ENCODE peak calls at places on chromosomes 16 and 17, in six cellular contexts. L, G, Q, O, A and U are unnamed samples. For H3K27me3 and H3K36me3, the result is how much of the 10 kb centered on the place peaks cover.

GRCh38 chr17:43940630-43941029 is 1.6 kb downstream of the PPY start:
- DNase-seq in L (no peak), O (no peak), A (peak), G (no peak), Q (no peak), U (no peak)

GRCh38 chr16:46688101-46688656 is 799 bp downstream of the VPS35 start:
- DNase-seq in O (no peak), G (no peak), Q (no peak), A (no peak), L (peak), U (no peak)

GRCh38 chr17:75535119-75535537 is 9.6 kb downstream of the LLGL2 start:
- DNase-seq in L (no peak), O (peak), G (no peak), Q (peak), A (peak), U (no peak)

GRCh38 chr16:27237229-27238015 is 31.1 kb downstream of the NSMCE1 start:
- DNase-seq in Q (no peak), G (no peak), O (peak), A (peak), L (peak), U (no peak)

GRCh38 chr17:36553459-36553858 is 8.7 kb downstream of the GGNBP2 start:
- DNase-seq in L (no peak), Q (no peak), A (no peak), G (no peak), O (no peak), U (no peak)

GRCh38 chr17:17691468-17692263 is 10.4 kb downstream of the RAI1 start:
- DNase-seq in O (peak), L (peak), G (no peak), Q (no peak), A (no peak), U (no peak)

GRCh38 chr17:30961213-30962188 is 9.3 kb upstream of the RNF135 start:
- DNase-seq in Q (no peak), G (peak), A (peak), O (no peak), L (no peak), U (no peak)

GRCh38 chr17:50514936-50515702 is 6.9 kb downstream of the MYCBPAP start:
- DNase-seq in G (no peak), A (no peak), Q (peak), L (no peak), O (no peak), U (no peak)

GRCh38 chr17:71023631-71024030 is 854.3 kb downstream of the KCNJ2 start:
- DNase-seq in G (peak), O (no peak), A (no peak), Q (no peak), L (no peak), U (no peak)

GRCh38 chr17:78131172-78132085 is 858 bp downstream of the TMC8 start:
- DNase-seq in O (peak), L (no peak), Q (peak), G (no peak), A (peak), U (no peak)

GRCh38 chr16:85301171-85301690 is 189.0 kb upstream of the CIBAR2 start:
- DNase-seq in O (no peak), L (no peak), A (no peak), Q (no peak), G (no peak), U (no peak)

GRCh38 chr17:79928502-79929256 is 89.4 kb upstream of the CBX4 start:
- DNase-seq in L (no peak), G (no peak), A (no peak), O (no peak), Q (no peak), U (no peak)

GRCh38 chr16:76190480-76190879 is 86.7 kb upstream of the CNTNAP4 start:
- DNase-seq in A (no peak), Q (no peak), L (no peak), G (no peak), O (no peak), U (no peak)

DNA sequence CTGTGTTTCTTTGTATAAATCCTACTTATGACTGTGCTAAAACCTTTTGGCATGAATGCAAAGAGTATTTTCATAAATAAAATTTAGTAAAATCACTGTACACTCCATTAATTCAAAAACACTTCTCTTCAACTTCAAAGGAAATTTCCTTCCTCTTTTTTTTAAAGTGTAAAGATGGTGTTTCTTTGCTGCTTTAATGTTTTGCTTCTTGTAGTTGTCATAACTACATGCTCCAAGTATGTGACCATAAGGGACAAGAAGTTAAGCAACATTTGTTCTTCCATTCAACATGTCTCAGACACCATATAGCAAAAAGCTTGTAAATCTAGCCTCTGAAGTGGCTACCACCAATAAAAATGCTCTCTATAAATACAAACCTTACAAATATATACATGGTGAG is 71.8 kb downstream of the SKAP1 start:
- DNase-seq in L (no peak), A (no peak), Q (no peak), O (no peak), G (no peak), U (no peak)
- H3K27me3 ChIP-seq in L (under half), A (under half), Q (under half), O (under half), G (under half), U (under half)

GRCh38 chr16:3137267-3137666 is 2.4 kb downstream of the ZNF213 start:
- DNase-seq in Q (no peak), G (no peak), O (no peak), A (no peak), L (no peak), U (no peak)
- H3K36me3 ChIP-seq in Q (under half), G (under half), O (under half), A (under half), L (half or more), U (under half)

GRCh38 chr17:2028737-2029136 is 1.2 kb upstream of the DPH1 start:
- DNase-seq in Q (no peak), L (no peak), G (no peak), A (no peak), O (no peak), U (no peak)

GRCh38 chr17:2025622-2026309 is 632 bp upstream of the RTN4RL1 start:
- DNase-seq in O (no peak), G (no peak), A (peak), L (peak), Q (peak), U (no peak)

GRCh38 chr17:2028234-2028614 is 1.7 kb upstream of the DPH1 start:
- DNase-seq in G (no peak), Q (no peak), A (no peak), L (no peak), O (no peak), U (no peak)

GRCh38 chr17:2025220-2025621 is at the start of gene RTN4RL1:
- DNase-seq in A (peak), O (peak), L (peak), G (no peak), Q (peak), U (no peak)

DNA sequence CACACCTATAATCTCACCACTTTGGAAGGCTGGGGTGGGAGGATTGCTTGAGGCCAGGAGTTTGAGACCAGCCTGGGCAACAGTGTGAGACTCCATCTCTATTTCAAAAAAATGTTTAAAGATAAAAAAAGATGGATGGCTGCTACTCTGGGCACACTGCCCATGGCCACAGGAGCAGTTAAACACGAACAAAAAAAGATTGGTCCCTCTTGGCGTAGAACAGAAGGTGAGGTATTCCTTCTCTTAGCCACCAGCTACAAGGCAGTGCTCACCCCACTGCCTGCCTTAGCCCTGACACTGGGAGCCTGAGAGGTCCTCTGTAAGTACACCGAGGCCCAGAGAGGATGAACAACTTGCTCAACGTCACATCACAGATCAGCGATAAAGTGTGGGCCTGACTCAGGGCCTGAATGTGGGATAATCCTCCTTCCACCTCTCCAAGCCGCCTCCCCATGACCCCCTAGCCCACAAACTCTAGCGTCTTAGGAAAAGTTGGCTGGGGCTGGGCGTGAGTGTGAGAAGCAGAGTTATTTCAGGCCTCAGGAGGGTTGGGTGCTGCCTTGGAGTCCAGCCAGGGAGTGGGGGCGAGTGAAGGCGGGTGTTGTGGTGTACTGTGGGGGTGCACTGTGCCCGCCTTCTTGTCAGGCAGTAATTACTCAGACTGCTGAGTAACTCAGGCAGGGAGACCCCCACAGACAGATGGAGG is 2.3 kb upstream of the DPH1 start:
- DNase-seq in A (no peak), Q (no peak), G (no peak), L (no peak), O (no peak), U (no peak)
- H3K27me3 ChIP-seq in A (half or more), Q (under half), G (under half), L (under half), O (under half), U (under half)

DNA sequence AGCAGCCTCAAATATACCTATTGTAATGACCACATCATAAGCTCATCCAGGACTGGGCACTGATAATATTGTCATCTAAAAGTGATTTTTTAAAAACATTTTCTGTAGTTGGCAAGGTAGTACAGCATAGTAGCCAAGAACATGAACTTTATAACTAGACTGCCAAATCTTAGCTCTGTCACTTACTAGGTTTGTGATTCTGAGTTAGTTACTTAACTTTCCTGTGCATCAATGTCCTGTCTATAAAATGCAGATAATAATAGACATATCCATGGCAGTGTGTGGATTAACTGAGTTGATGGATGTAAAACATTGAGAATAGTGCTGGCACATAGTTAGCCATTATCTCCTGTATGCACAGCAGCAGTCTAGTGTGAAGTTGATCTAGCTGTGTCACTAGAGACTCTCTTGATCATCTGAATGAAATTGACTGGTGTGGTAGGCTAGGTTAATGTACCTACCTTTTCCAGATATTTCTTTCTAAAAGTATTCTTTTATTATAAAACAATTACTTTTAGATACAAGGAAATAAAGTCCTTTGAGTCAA is 101.5 kb downstream of the STXBP4 start:
- DNase-seq in G (no peak), L (no peak), O (no peak), A (no peak), Q (no peak), U (no peak)
- H3K36me3 ChIP-seq in G (under half), L (under half), O (under half), A (under half), Q (under half), U (under half)

GRCh38 chr17:48676963-48677558 is 45.3 kb downstream of the PRAC1 start:
- DNase-seq in A (no peak), Q (no peak), G (no peak), L (no peak), O (no peak), U (no peak)

GRCh38 chr17:48672340-48672739 is 46.2 kb upstream of the HOXB9 start:
- DNase-seq in L (no peak), G (no peak), A (no peak), O (no peak), Q (no peak), U (no peak)

DNA sequence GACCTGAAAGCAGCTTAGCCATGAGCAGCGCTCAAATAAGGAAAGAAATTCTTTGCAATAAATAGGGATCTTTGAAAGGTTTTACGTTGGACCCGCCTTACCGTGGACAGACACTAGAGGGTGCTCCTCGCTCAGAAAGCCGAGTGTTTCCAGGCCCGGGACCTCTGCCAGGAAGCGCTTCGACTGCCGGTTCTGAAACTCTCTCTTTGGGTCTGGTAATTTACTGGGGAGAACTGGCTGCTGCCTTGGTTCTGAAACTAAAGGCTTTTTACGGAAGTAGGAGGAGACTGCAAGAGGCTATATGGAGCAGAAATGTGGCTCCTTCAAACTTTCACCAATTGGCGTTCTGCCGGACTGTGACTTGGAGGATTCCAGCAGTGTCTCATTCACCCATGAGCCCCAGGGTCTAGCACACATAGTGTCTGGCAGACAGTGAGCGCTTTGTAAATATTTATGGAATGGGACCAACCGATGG is 45.6 kb upstream of the HOXB9 start:
- DNase-seq in O (peak), G (peak), L (peak), Q (peak), A (peak), U (no peak)
- H3K27me3 ChIP-seq in O (under half), G (under half), L (under half), Q (under half), A (under half), U (under half)

DNA sequence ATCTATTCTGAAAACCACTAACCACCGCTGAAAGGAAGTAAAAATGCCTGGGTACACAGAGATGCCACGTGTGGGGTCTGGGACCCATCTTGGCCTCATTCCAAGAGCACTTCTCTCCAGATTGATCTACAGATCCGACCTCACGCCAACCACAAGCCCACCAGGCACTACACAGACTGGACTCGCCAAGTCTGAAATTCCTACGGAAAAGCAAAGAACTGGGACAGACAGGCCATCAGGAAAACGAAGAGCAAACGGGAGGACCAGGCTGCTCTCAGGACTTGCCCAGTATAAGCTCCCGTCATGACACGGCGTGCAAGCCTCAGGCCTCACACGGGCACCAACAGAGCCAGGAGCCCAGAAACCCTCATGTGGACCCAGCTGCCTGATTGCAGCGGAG is 20.1 kb upstream of the C16orf95 start:
- DNase-seq in G (no peak), O (no peak), A (no peak), L (no peak), Q (no peak), U (no peak)
- H3K36me3 ChIP-seq in G (under half), O (under half), A (under half), L (half or more), Q (under half), U (under half)